ENCODE peak calls at places on chromosomes 1 and 21, in four cellular contexts. X, I, F and U are unnamed samples.

GRCh38 chr1:198408716-198409115 is 131.8 kb downstream of the ATP6V1G3 start:
- DNase-seq in X (no peak), F (no peak), I (no peak), U (no peak)

GRCh38 chr1:41582351-41582750 is 97.9 kb upstream of the EDN2 start:
- DNase-seq in F (no peak), X (no peak), I (no peak), U (no peak)

GRCh38 chr1:154835531-154836285 is 34.4 kb downstream of the KCNN3 start:
- DNase-seq in X (no peak), I (no peak), F (no peak), U (no peak)

GRCh38 chr1:89987170-89987819 is 7.6 kb upstream of the ZNF326 start:
- DNase-seq in F (peak), X (peak), I (peak), U (peak)

GRCh38 chr1:205579711-205580110 is 52.1 kb downstream of the ELK4 start:
- DNase-seq in I (no peak), X (no peak), F (no peak), U (no peak)

GRCh38 chr1:97806996-97807395 is 113.8 kb downstream of the DPYD start:
- DNase-seq in I (no peak), X (peak), F (no peak), U (no peak)

GRCh38 chr1:64163972-64164371 is 39.5 kb upstream of the UBE2U start:
- DNase-seq in F (no peak), I (peak), X (peak), U (no peak)

GRCh38 chr1:38050397-38051141 is 4.0 kb upstream of the POU3F1 start:
- DNase-seq in F (no peak), I (peak), X (no peak), U (no peak)

GRCh38 chr1:156026588-156026987 is 5.8 kb upstream of the SSR2 start:
- DNase-seq in I (no peak), F (no peak), X (no peak), U (no peak)

GRCh38 chr1:73044241-73044640 is 761.9 kb upstream of the NEGR1 start:
- DNase-seq in X (no peak), I (no peak), F (no peak), U (no peak)

GRCh38 chr1:179775009-179775408 is 31.9 kb downstream of the FAM163A start:
- DNase-seq in I (no peak), X (no peak), F (no peak), U (no peak)

GRCh38 chr21:45584786-45585185 is 42.5 kb upstream of the SLC19A1 start:
- DNase-seq in X (no peak), I (no peak), F (no peak), U (no peak)

GRCh38 chr1:117636637-117637425 is 31.0 kb downstream of the TENT5C start:
- DNase-seq in X (no peak), F (no peak), I (no peak), U (no peak)

GRCh38 chr1:231272880-231273279 is 31.9 kb downstream of the GNPAT start:
- DNase-seq in X (peak), F (no peak), I (peak), U (no peak)

GRCh38 chr1:241525026-241525425 is 5.5 kb upstream of the FH start:
- DNase-seq in I (no peak), X (no peak), F (no peak), U (no peak)

GRCh38 chr1:82483146-82483545 is 682.4 kb downstream of the ADGRL2 start:
- DNase-seq in I (no peak), X (no peak), F (no peak), U (no peak)

GRCh38 chr1:147882535-147882934 is 20.1 kb upstream of the GJA8 start:
- DNase-seq in I (no peak), X (no peak), F (no peak), U (no peak)

GRCh38 chr1:206653715-206654459 is 18.6 kb downstream of the DYRK3 start:
- DNase-seq in X (no peak), I (no peak), F (no peak), U (no peak)